ENCODE peak calls at places on chromosomes 1 and 21, in six cellular contexts. S, I, G, A, Y and M are unnamed samples.

GRCh38 chr1:54137532-54138061 is 15.2 kb downstream of the CDCP2 start:
- DNase-seq in S (no peak), A (peak), I (peak), Y (no peak), G (peak), M (no peak)

GRCh38 chr1:238681021-238681420 is 705.3 kb upstream of the CHRM3 start:
- DNase-seq in A (peak), G (peak), Y (no peak), I (peak), S (no peak), M (no peak)

GRCh38 chr1:6526316-6526715 is 28.0 kb downstream of the NOL9 start:
- DNase-seq in A (no peak), S (no peak), Y (no peak), I (no peak), G (no peak), M (no peak)

GRCh38 chr1:89657886-89658285 is 25.0 kb downstream of the LRRC8C start:
- DNase-seq in Y (no peak), I (peak), G (no peak), A (no peak), S (no peak), M (no peak)

GRCh38 chr1:235821361-235821981 is 45.2 kb downstream of the LYST start:
- DNase-seq in Y (no peak), G (peak), I (peak), S (no peak), A (peak), M (no peak)

GRCh38 chr21:25995283-25995682 is 175.3 kb downstream of the APP start:
- DNase-seq in I (no peak), G (no peak), A (no peak), S (no peak), Y (no peak), M (no peak)

GRCh38 chr21:23861908-23862504 is 1745.3 kb downstream of the MRPL39 start:
- DNase-seq in Y (no peak), A (no peak), I (no peak), G (no peak), S (no peak), M (no peak)

GRCh38 chr1:107432108-107432507 is 291.3 kb downstream of the NTNG1 start:
- DNase-seq in S (no peak), G (no peak), I (peak), A (no peak), Y (no peak), M (no peak)

GRCh38 chr21:37568916-37569315 is 202.3 kb downstream of the DYRK1A start:
- DNase-seq in S (no peak), A (no peak), Y (no peak), G (no peak), I (no peak), M (no peak)

GRCh38 chr1:44048816-44049215 is 17.6 kb upstream of the SLC6A9 start:
- DNase-seq in S (no peak), Y (no peak), I (peak), G (peak), A (peak), M (no peak)

GRCh38 chr21:23534833-23535232 is 2072.4 kb downstream of the MRPL39 start:
- DNase-seq in A (no peak), Y (no peak), G (no peak), S (no peak), I (no peak), M (no peak)

GRCh38 chr21:34965200-34966174 is 83.6 kb downstream of the RUNX1 start:
- DNase-seq in Y (no peak), G (no peak), I (peak), A (peak), S (no peak), M (no peak)

GRCh38 chr1:209354111-209354839 is 229.2 kb upstream of the CAMK1G start:
- DNase-seq in G (peak), A (peak), I (peak), S (peak), Y (peak), M (no peak)

GRCh38 chr1:28510350-28511223 is 4.7 kb downstream of the RCC1 start:
- DNase-seq in G (no peak), Y (no peak), S (no peak), A (peak), I (peak), M (no peak)

GRCh38 chr1:78165816-78166215 is 120.0 kb downstream of the GIPC2 start:
- DNase-seq in Y (no peak), G (no peak), A (no peak), S (no peak), I (no peak), M (no peak)

GRCh38 chr1:159214149-159214760 is 9.6 kb downstream of the ACKR1 start:
- DNase-seq in Y (peak), A (peak), G (peak), S (no peak), I (peak), M (no peak)

GRCh38 chr1:36522021-36522420 is 39.3 kb upstream of the CSF3R start:
- DNase-seq in G (no peak), S (no peak), A (no peak), I (no peak), Y (no peak), M (peak)

GRCh38 chr1:205576011-205576410 is 55.8 kb downstream of the ELK4 start:
- DNase-seq in S (no peak), A (no peak), I (no peak), Y (no peak), G (no peak), M (no peak)

GRCh38 chr21:26637346-26637745 is 64.3 kb upstream of the CYYR1 start:
- DNase-seq in Y (no peak), S (no peak), A (no peak), I (no peak), G (no peak), M (no peak)

GRCh38 chr1:159804924-159805323 is 2.8 kb downstream of the FCRL6 start:
- DNase-seq in I (no peak), A (no peak), S (no peak), G (no peak), Y (no peak), M (no peak)

GRCh38 chr1:147585640-147586383 is 44.5 kb downstream of the BCL9 start:
- DNase-seq in G (no peak), I (no peak), A (no peak), Y (no peak), S (no peak), M (no peak)

GRCh38 chr1:112685913-112686312 is 11.5 kb downstream of the MOV10 start:
- DNase-seq in A (no peak), I (no peak), G (no peak), Y (no peak), S (no peak), M (no peak)

GRCh38 chr1:209072481-209072880 is 511.0 kb upstream of the CAMK1G start:
- DNase-seq in S (no peak), I (peak), Y (no peak), A (no peak), G (no peak), M (no peak)